ENCODE peak calls at places on chromosomes 4 and X, in five cellular contexts. One of them, this sample, is unnamed.

GRCh38 chr4:80732010-80732409 is 298.5 kb upstream of the BMP3 start:
- DNase-seq in neuronal stem cell: no peak
- DNase-seq in H9: no peak
- DNase-seq in trophoblast cell: no peak
- DNase-seq in H1: no peak
- DNase-seq in this sample: no peak

GRCh38 chr4:136526517-136526916 is 1005.8 kb downstream of the PCDH18 start:
- DNase-seq in neuronal stem cell: no peak
- DNase-seq in H9: no peak
- DNase-seq in trophoblast cell: no peak
- DNase-seq in H1: no peak
- DNase-seq in this sample: peak; percentile 29

GRCh38 chr4:154743683-154744340 is at the start of gene LRAT:
- DNase-seq in neuronal stem cell: no peak
- DNase-seq in H9: peak; percentile 92
- DNase-seq in trophoblast cell: no peak
- DNase-seq in H1: peak; percentile 91
- DNase-seq in this sample: no peak

GRCh38 chrX:106391284-106391852 is 220.4 kb upstream of the RADX start:
- DNase-seq in neuronal stem cell: no peak
- DNase-seq in H9: no peak
- DNase-seq in trophoblast cell: peak; percentile 30
- DNase-seq in H1: no peak
- DNase-seq in this sample: no peak

GRCh38 chr4:117477925-117478324 is 392.5 kb upstream of the TRAM1L1 start:
- DNase-seq in neuronal stem cell: no peak
- DNase-seq in H9: no peak
- DNase-seq in trophoblast cell: no peak
- DNase-seq in H1: no peak
- DNase-seq in this sample: no peak

GRCh38 chr4:33381806-33382205 is 2661.6 kb downstream of the PCDH7 start:
- DNase-seq in neuronal stem cell: no peak
- DNase-seq in H9: no peak
- DNase-seq in trophoblast cell: no peak
- DNase-seq in H1: no peak
- DNase-seq in this sample: no peak

GRCh38 chr4:88078592-88078991 is 71.2 kb downstream of the PKD2 start:
- DNase-seq in neuronal stem cell: no peak
- DNase-seq in H9: no peak
- DNase-seq in trophoblast cell: peak; percentile 11
- DNase-seq in H1: no peak
- DNase-seq in this sample: no peak

GRCh38 chrX:129717902-129718301 is 20.9 kb upstream of the XPNPEP2 start:
- DNase-seq in neuronal stem cell: no peak
- DNase-seq in H9: no peak
- DNase-seq in trophoblast cell: peak; percentile 18
- DNase-seq in H1: no peak
- DNase-seq in this sample: peak; percentile 75

GRCh38 chrX:33175201-33175600 is 36.1 kb downstream of the DMD start:
- DNase-seq in neuronal stem cell: no peak
- DNase-seq in H9: no peak
- DNase-seq in trophoblast cell: no peak
- DNase-seq in H1: no peak
- DNase-seq in this sample: no peak

GRCh38 chr4:166045457-166045856 is 172.4 kb downstream of the TLL1 start:
- DNase-seq in neuronal stem cell: no peak
- DNase-seq in H9: no peak
- DNase-seq in trophoblast cell: no peak
- DNase-seq in H1: no peak
- DNase-seq in this sample: no peak

GRCh38 chr4:150010525-150011126 is 67.6 kb upstream of the DCLK2 start:
- DNase-seq in neuronal stem cell: peak; percentile 30
- DNase-seq in H9: peak; percentile 43
- DNase-seq in trophoblast cell: peak; percentile 78
- DNase-seq in H1: no peak
- DNase-seq in this sample: peak; percentile 68

GRCh38 chr4:119087121-119087520 is 48.5 kb upstream of the MYOZ2 start:
- DNase-seq in neuronal stem cell: no peak
- DNase-seq in H9: no peak
- DNase-seq in trophoblast cell: no peak
- DNase-seq in H1: no peak
- DNase-seq in this sample: no peak

GRCh38 chr4:150232029-150232428 is 153.8 kb downstream of the DCLK2 start:
- DNase-seq in neuronal stem cell: no peak
- DNase-seq in H9: no peak
- DNase-seq in trophoblast cell: no peak
- DNase-seq in H1: no peak
- DNase-seq in this sample: no peak

GRCh38 chr4:169246957-169247396 is 23.8 kb downstream of the SH3RF1 start:
- DNase-seq in neuronal stem cell: no peak
- DNase-seq in H9: no peak
- DNase-seq in trophoblast cell: no peak
- DNase-seq in H1: no peak
- DNase-seq in this sample: no peak

GRCh38 chr4:67546971-67547370 is 1.7 kb upstream of the CENPC start:
- DNase-seq in neuronal stem cell: no peak
- DNase-seq in H9: no peak
- DNase-seq in trophoblast cell: no peak
- DNase-seq in H1: no peak
- DNase-seq in this sample: no peak

GRCh38 chrX:151713859-151714258 is 2.0 kb upstream of the FATE1 start:
- DNase-seq in neuronal stem cell: no peak
- DNase-seq in H9: peak; percentile 55
- DNase-seq in trophoblast cell: peak; percentile 8
- DNase-seq in H1: peak; percentile 63
- DNase-seq in this sample: no peak

GRCh38 chr4:40486534-40486933 is 143.1 kb downstream of the RBM47 start:
- DNase-seq in neuronal stem cell: no peak
- DNase-seq in H9: no peak
- DNase-seq in trophoblast cell: peak; percentile 23
- DNase-seq in H1: no peak
- DNase-seq in this sample: peak; percentile 58

GRCh38 chr4:116413222-116413621 is 672.2 kb downstream of the TRAM1L1 start:
- DNase-seq in neuronal stem cell: no peak
- DNase-seq in H9: no peak
- DNase-seq in trophoblast cell: no peak
- DNase-seq in H1: no peak
- DNase-seq in this sample: no peak
- H2BK5ac ChIP-seq in neuronal stem cell: no peak overlapping the region
- H2BK5ac ChIP-seq in H9: no peak overlapping the region
- H2BK5ac ChIP-seq in trophoblast cell: no peak overlapping the region
- H2BK5ac ChIP-seq in H1: no peak overlapping the region
- H2BK5ac ChIP-seq in this sample: no peak overlapping the region

GRCh38 chrX:140110081-140110650 is 144.8 kb upstream of the CXorf66 start:
- DNase-seq in neuronal stem cell: no peak
- DNase-seq in H9: no peak
- DNase-seq in trophoblast cell: no peak
- DNase-seq in H1: no peak
- DNase-seq in this sample: no peak
- H2BK12ac ChIP-seq in neuronal stem cell: no peak overlapping the region
- H2BK12ac ChIP-seq in H9: no peak overlapping the region
- H2BK12ac ChIP-seq in trophoblast cell: no peak overlapping the region
- H2BK12ac ChIP-seq in H1: no peak overlapping the region
- H2BK12ac ChIP-seq in this sample: no peak overlapping the region

GRCh38 chr4:23993373-23993772 is 103.5 kb upstream of the PPARGC1A start:
- DNase-seq in neuronal stem cell: no peak
- DNase-seq in H9: no peak
- DNase-seq in trophoblast cell: no peak
- DNase-seq in H1: no peak
- DNase-seq in this sample: no peak

GRCh38 chr4:23986270-23986669 is 96.4 kb upstream of the PPARGC1A start:
- DNase-seq in neuronal stem cell: no peak
- DNase-seq in H9: no peak
- DNase-seq in trophoblast cell: no peak
- DNase-seq in H1: no peak
- DNase-seq in this sample: no peak

GRCh38 chr4:23991444-23991843 is 101.6 kb upstream of the PPARGC1A start:
- DNase-seq in neuronal stem cell: no peak
- DNase-seq in H9: no peak
- DNase-seq in trophoblast cell: no peak
- DNase-seq in H1: no peak
- DNase-seq in this sample: no peak
- H3K9ac ChIP-seq in neuronal stem cell: no peak overlapping the region
- H3K9ac ChIP-seq in H9: no peak overlapping the region
- H3K9ac ChIP-seq in trophoblast cell: no peak overlapping the region
- H3K9ac ChIP-seq in H1: no peak overlapping the region
- H3K9ac ChIP-seq in this sample: no peak overlapping the region

GRCh38 chr4:36900446-36900987 is 344.0 kb upstream of the NWD2 start:
- DNase-seq in neuronal stem cell: no peak
- DNase-seq in H9: peak; percentile 43
- DNase-seq in trophoblast cell: no peak
- DNase-seq in H1: no peak
- DNase-seq in this sample: no peak

GRCh38 chr4:36904823-36905222 is 339.7 kb upstream of the NWD2 start:
- DNase-seq in neuronal stem cell: no peak
- DNase-seq in H9: no peak
- DNase-seq in trophoblast cell: peak; percentile 1
- DNase-seq in H1: no peak
- DNase-seq in this sample: no peak
- H2BK5ac ChIP-seq in neuronal stem cell: no peak overlapping the region
- H2BK5ac ChIP-seq in H9: no peak overlapping the region
- H2BK5ac ChIP-seq in trophoblast cell: no peak overlapping the region
- H2BK5ac ChIP-seq in H1: no peak overlapping the region
- H2BK5ac ChIP-seq in this sample: no peak overlapping the region

DNA sequence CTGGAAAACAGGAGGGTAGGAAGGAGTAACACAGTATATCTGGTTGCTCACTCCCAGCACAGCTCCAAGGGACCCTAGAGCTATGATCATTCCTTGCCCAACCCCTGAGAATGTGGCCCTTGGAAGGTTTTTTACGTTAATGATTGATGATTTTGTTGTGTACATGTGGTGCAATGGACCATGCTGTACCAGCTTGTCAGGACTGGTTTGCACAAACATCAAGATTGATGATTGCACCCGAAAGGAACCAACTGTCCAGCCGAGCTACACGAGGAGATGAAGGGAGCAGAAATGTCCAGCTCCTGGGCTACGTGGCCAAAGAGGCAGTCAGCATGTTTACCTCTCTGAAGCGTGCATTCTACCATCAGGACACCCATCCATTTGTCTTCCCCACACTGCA is 83.2 kb upstream of the USP9X start:
- DNase-seq in neuronal stem cell: no peak
- DNase-seq in H9: no peak
- DNase-seq in trophoblast cell: no peak
- DNase-seq in H1: no peak
- DNase-seq in this sample: no peak
- H2BK12ac ChIP-seq in neuronal stem cell: no peak overlapping the region
- H2BK12ac ChIP-seq in H9: no peak overlapping the region
- H2BK12ac ChIP-seq in trophoblast cell: no peak overlapping the region
- H2BK12ac ChIP-seq in H1: no peak overlapping the region
- H2BK12ac ChIP-seq in this sample: no peak overlapping the region

GRCh38 chrX:19839770-19840254 is 47.6 kb downstream of the SH3KBP1 start:
- DNase-seq in neuronal stem cell: no peak
- DNase-seq in H9: no peak
- DNase-seq in trophoblast cell: no peak
- DNase-seq in H1: no peak
- DNase-seq in this sample: no peak

GRCh38 chrX:19836337-19836736 is 51.1 kb downstream of the SH3KBP1 start:
- DNase-seq in neuronal stem cell: no peak
- DNase-seq in H9: no peak
- DNase-seq in trophoblast cell: no peak
- DNase-seq in H1: no peak
- DNase-seq in this sample: no peak

GRCh38 chrX:19842542-19842941 is 44.9 kb downstream of the SH3KBP1 start:
- DNase-seq in neuronal stem cell: no peak
- DNase-seq in H9: no peak
- DNase-seq in trophoblast cell: no peak
- DNase-seq in H1: no peak
- DNase-seq in this sample: no peak

GRCh38 chrX:19840899-19841648 is 46.3 kb downstream of the SH3KBP1 start:
- DNase-seq in neuronal stem cell: no peak
- DNase-seq in H9: peak; percentile 49
- DNase-seq in trophoblast cell: peak; percentile 79
- DNase-seq in H1: no peak
- DNase-seq in this sample: no peak
- H3K9ac ChIP-seq in neuronal stem cell: no peak overlapping the region
- H3K9ac ChIP-seq in H9: no peak overlapping the region
- H3K9ac ChIP-seq in trophoblast cell: no peak overlapping the region
- H3K9ac ChIP-seq in H1: no peak overlapping the region
- H3K9ac ChIP-seq in this sample: no peak overlapping the region

DNA sequence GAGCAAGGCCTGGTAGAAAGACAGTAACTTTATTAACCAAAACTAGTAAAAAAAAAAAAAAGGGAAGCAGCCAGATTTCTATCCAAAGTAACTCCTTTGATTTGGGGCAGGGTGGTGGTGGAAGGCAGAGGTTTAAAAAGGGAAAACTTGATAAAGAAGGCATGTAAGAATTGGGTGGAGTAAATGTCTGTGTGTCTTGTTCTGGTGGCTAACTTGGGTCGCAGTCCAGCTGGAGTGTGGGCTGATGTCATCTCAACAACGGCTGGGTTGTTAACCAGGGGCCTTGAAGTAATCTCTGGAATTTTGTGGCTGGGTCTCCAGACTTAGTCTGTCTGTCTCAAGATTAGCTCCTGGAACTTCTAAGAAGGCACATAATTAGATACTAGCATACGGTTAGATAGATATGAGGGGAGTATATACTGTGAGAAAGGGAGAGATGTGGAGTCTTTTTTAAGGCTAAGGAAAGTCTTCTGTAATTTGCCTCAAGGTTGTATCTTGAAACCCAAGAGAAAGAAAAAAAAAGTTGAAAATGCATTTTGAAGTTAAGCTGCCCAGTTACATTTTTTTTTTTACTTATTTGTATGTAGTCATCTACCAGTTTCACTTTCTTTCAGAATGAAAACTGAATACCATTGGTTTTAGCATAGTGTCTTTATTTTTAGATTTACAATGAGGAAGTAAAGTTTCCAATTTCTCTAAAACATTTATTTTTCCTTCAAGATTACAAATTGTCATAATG is 48.3 kb downstream of the MTHFD2L start:
- DNase-seq in neuronal stem cell: no peak
- DNase-seq in H9: no peak
- DNase-seq in trophoblast cell: peak; percentile 9
- DNase-seq in H1: no peak
- DNase-seq in this sample: peak; percentile 63
- H2BK5ac ChIP-seq in neuronal stem cell: no peak overlapping the region
- H2BK5ac ChIP-seq in H9: no peak overlapping the region
- H2BK5ac ChIP-seq in trophoblast cell: no peak overlapping the region
- H2BK5ac ChIP-seq in H1: no peak overlapping the region
- H2BK5ac ChIP-seq in this sample: no peak overlapping the region

This sample was measured in mesenchymal stem cell.